ENCODE peak calls at places on chromosomes 1 and 21, in five cellular contexts. X, P, V, A and R are unnamed samples.

GRCh38 chr1:145701306-145701862 is 5.8 kb downstream of the PDZK1 start:
- DNase-seq in X (no peak), P (no peak), V (no peak), A (no peak), R (no peak)

GRCh38 chr1:160629286-160630210 is 17.3 kb downstream of the SLAMF1 start:
- DNase-seq in X (no peak), P (no peak), V (no peak), A (peak), R (no peak)

GRCh38 chr1:39671793-39672550 is at the start of gene NT5C1A:
- DNase-seq in X (peak), P (no peak), V (no peak), A (peak), R (no peak)

GRCh38 chr21:40658237-40658636 is 188.7 kb downstream of the DSCAM start:
- DNase-seq in X (no peak), P (peak), V (no peak), A (no peak), R (no peak)

GRCh38 chr1:30325085-30325935 is 398.1 kb downstream of the MATN1 start:
- DNase-seq in X (no peak), P (no peak), V (no peak), A (peak), R (no peak)

GRCh38 chr1:157411769-157412168 is 140.5 kb downstream of the FCRL5 start:
- DNase-seq in X (no peak), P (no peak), V (no peak), A (no peak), R (no peak)

GRCh38 chr1:6385673-6386191 is 7.8 kb downstream of the ACOT7 start:
- DNase-seq in X (no peak), P (peak), V (peak), A (no peak), R (peak)

GRCh38 chr1:224526771-224527170 is 89.3 kb upstream of the CNIH3 start:
- DNase-seq in X (no peak), P (no peak), V (no peak), A (no peak), R (no peak)

GRCh38 chr1:154775559-154776338 is 94.3 kb downstream of the KCNN3 start:
- DNase-seq in X (no peak), P (no peak), V (no peak), A (no peak), R (no peak)

GRCh38 chr1:22494144-22494543 is 42.5 kb downstream of the ZBTB40 start:
- DNase-seq in X (no peak), P (no peak), V (no peak), A (no peak), R (no peak)

GRCh38 chr21:35528109-35529042 is 479.3 kb upstream of the RUNX1 start:
- DNase-seq in X (peak), P (no peak), V (no peak), A (no peak), R (no peak)

GRCh38 chr1:206909883-206910318 is 11.8 kb downstream of the FCMR start:
- DNase-seq in X (no peak), P (no peak), V (no peak), A (no peak), R (no peak)

GRCh38 chr1:182726941-182727340 is 42.6 kb upstream of the RGS8 start:
- DNase-seq in X (no peak), P (no peak), V (no peak), A (no peak), R (no peak)

GRCh38 chr1:180231506-180232420 is 1.7 kb downstream of the LHX4 start:
- DNase-seq in X (no peak), P (peak), V (no peak), A (no peak), R (no peak)

GRCh38 chr1:156157974-156158373 is 4.6 kb downstream of the SEMA4A start:
- DNase-seq in X (no peak), P (no peak), V (no peak), A (no peak), R (no peak)

GRCh38 chr1:183810172-183810571 is 5.3 kb downstream of the RGL1 start:
- DNase-seq in X (no peak), P (no peak), V (no peak), A (no peak), R (no peak)

GRCh38 chr1:210093461-210093860 is 139.1 kb upstream of the SERTAD4 start:
- DNase-seq in X (no peak), P (no peak), V (no peak), A (no peak), R (no peak)

GRCh38 chr1:16958475-16958874 is 21.9 kb downstream of the MFAP2 start:
- DNase-seq in X (no peak), P (no peak), V (no peak), A (no peak), R (no peak)

GRCh38 chr1:247824023-247824422 is at the start of gene OR14A16:
- DNase-seq in X (no peak), P (no peak), V (no peak), A (no peak), R (no peak)

GRCh38 chr1:180195916-180196315 is 34.1 kb upstream of the LHX4 start:
- DNase-seq in X (no peak), P (no peak), V (no peak), A (no peak), R (no peak)

GRCh38 chr1:6690186-6690585 is 11.4 kb downstream of the DNAJC11 start:
- DNase-seq in X (no peak), P (no peak), V (no peak), A (no peak), R (no peak)

GRCh38 chr1:175857756-175858155 is 114.4 kb upstream of the TNR start:
- DNase-seq in X (no peak), P (no peak), V (no peak), A (no peak), R (no peak)

GRCh38 chr1:239947789-239948188 is 143.9 kb upstream of the FMN2 start:
- DNase-seq in X (no peak), P (no peak), V (no peak), A (no peak), R (no peak)

GRCh38 chr1:53288247-53289049 is 39.4 kb downstream of the LRP8 start:
- DNase-seq in X (no peak), P (no peak), V (no peak), A (no peak), R (no peak)

GRCh38 chr1:230858918-230859819 is 9.2 kb downstream of the C1orf198 start:
- DNase-seq in X (no peak), P (no peak), V (no peak), A (no peak), R (peak)

GRCh38 chr1:29708381-29708780 is 472.1 kb downstream of the PTPRU start:
- DNase-seq in X (peak), P (peak), V (no peak), A (no peak), R (no peak)

GRCh38 chr1:201312298-201312697 is 29.0 kb downstream of the PKP1 start:
- DNase-seq in X (no peak), P (no peak), V (no peak), A (no peak), R (no peak)

GRCh38 chr1:59333626-59334277 is 36.9 kb downstream of the FGGY start:
- DNase-seq in X (no peak), P (no peak), V (no peak), A (no peak), R (no peak)

GRCh38 chr1:212481438-212481767 is 48.7 kb downstream of the NENF start:
- DNase-seq in X (no peak), P (no peak), V (no peak), A (no peak), R (no peak)

GRCh38 chr1:209106237-209106741 is 477.2 kb upstream of the CAMK1G start:
- DNase-seq in X (no peak), P (peak), V (no peak), A (no peak), R (peak)

GRCh38 chr1:11731719-11732283 is 4.1 kb upstream of the AGTRAP start:
- DNase-seq in X (peak), P (peak), V (no peak), A (peak), R (peak)

GRCh38 chr1:17892225-17892624 is 137.1 kb downstream of the ACTL8 start:
- DNase-seq in X (no peak), P (no peak), V (no peak), A (peak), R (no peak)

GRCh38 chr1:22089787-22090186 is 37.3 kb downstream of the CDC42 start:
- DNase-seq in X (no peak), P (no peak), V (no peak), A (no peak), R (no peak)

GRCh38 chr1:206897175-206897574 is at the start of gene IL24:
- DNase-seq in X (no peak), P (no peak), V (no peak), A (peak), R (no peak)

GRCh38 chr1:162847839-162848453 is 13.0 kb downstream of the CCDC190 start:
- DNase-seq in X (peak), P (peak), V (peak), A (peak), R (peak)

GRCh38 chr1:238552271-238552670 is 661.5 kb upstream of the ZP4 start:
- DNase-seq in X (no peak), P (no peak), V (no peak), A (no peak), R (no peak)

GRCh38 chr1:85818371-85818770 is 110.1 kb upstream of the ZNHIT6 start:
- DNase-seq in X (no peak), P (no peak), V (no peak), A (no peak), R (no peak)

GRCh38 chr21:24824209-24824608 is 783.1 kb downstream of the MRPL39 start:
- DNase-seq in X (no peak), P (no peak), V (no peak), A (no peak), R (no peak)

GRCh38 chr1:3023994-3024393 is 2.7 kb downstream of the ACTRT2 start:
- DNase-seq in X (no peak), P (peak), V (peak), A (no peak), R (no peak)
- TF ChIP-seq CTCF in X (no peak), P (no peak), V (no peak), A (no peak), R (no peak)

DNA sequence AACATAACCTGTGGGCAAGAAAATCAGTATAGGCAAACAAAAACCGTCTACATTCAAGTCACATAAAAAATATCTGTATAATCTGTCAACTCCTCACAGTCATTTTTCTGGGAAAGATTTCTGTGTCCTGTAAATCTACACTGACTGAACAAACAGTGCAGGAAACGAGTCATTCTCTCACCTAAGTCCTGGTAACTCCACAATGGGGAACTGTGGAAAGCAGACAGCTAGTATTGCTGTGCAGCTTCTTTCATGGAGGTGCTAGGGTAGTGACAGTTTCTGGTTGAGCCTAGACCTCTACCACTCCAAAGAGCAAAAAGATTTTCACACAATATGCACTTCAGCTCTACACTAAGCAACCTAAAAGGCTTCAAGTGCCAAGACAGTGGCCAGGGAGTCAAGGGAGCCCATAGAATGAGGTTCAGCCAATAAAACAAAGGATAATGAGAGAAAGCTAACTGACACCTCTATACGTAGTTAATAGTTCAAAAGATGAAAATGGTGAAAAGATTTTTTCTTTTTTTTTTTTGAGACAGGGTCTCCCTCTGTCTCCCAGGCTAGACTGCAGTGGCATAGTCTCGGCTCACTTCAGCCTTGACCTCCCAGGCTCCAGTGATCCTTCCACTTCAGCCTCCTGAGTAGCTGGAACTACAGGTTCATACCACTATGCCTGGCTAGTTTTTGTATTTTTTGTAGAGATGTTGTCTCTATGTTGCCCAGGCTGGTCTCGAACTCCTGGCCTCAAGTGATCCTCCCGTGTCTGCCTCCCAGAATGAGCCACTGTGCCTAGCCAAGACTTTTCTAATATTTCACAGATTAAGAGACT is 5.5 kb downstream of the PTP4A2 start:
- DNase-seq in X (no peak), P (no peak), V (no peak), A (no peak), R (no peak)
- H3K4me3 ChIP-seq in X (peak), P (no peak), V (no peak), A (no peak), R (no peak)

DNA sequence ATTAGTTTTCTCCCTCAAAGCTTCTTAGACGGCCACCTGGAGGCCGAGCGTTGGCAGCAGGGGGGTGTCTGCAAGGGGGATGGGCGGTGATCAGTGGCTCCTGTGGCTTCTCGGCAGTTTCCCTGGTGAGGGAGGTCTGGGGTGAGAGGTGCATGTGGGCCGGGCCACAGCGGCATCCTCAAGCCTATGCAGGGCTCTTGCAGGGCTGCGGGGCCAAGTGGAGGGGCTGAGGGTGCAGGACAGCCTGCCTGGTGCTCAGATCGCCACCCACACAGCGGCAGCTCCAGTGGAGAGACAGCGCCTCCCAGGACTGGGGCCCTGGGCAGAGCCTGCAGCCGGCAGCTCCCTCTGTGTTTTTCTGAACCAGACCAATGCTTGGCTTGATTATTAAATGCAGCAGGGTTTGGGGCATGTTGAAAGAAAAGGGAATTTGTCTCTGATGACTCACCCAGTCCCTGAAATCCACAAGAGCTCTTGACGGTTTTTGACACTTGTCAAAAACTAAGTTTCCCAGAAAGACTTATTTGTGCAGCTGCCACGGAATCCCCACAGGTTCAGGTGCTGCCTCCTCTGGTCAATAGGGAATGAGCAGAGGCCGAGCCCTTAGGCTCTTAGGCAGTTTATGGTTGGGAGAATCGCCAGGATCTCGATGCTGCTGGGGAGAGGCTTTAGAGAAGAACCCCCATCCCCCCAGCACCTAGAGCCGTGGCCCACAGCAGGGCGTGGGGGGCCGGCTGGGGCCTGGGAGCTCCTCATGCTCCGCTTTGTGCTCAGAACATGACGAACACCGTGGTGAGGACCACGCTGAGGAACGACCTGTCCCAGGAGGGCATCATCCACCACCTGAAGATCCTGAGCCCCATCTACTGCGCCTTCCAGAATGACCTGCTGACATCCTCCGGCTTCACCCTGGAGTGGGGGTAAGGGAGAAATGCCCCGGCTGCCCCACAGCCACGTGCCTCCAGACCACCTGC is 54.7 kb downstream of the UMODL1 start:
- DNase-seq in X (no peak), P (peak), V (no peak), A (no peak), R (no peak)
- TF ChIP-seq CTCF in X (no peak), P (no peak), V (peak), A (no peak), R (peak)

DNA sequence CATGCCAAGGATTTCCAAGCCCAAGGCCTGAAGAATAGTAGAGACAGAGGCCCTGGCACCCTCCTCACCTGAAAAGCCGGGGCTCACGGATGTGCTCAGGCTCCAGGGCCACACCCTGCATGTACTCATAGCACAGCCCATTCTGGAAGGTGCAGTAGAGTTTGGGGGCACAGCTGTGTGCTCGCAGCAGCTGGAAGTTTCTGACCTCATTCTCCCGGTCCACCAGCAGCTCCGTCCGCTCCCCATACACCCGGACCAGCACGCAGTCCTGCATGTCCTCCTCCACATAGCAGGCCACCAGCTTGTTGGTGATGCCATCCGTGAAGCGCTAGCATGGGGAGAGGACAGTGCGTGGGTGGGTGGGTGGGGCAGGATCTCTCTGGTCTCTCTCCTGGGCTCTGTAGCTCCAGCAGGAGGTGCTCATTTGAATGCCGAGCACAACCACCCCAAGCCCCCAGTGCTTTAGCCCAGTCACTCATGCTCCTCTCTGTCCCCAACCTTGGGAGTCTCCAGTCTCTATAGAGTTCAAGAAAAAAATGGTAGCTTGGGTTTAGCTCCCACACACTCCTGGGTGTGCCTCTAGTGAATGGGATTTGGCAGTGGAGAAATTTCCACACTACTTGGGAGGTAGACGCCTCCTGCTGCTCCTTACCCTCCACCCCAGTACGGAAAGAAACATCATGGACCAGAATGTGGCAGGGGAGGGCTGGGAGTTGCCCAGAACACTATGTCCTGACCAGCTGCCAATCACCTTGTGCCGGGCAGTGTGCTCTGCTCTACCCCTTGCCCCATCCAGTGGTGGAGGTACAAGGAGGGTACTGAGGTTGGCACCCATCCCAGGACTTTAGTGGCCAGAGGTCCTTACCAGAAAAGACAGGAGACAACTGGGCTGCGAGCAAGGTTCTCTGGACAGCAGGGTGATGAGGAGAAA is 1.9 kb downstream of the ETNK2 start:
- DNase-seq in X (no peak), P (no peak), V (no peak), A (peak), R (no peak)
- H3K4me3 ChIP-seq in X (no peak), P (no peak), V (no peak), A (no peak), R (no peak)

GRCh38 chr1:33609739-33610138 is 137.3 kb downstream of the ZSCAN20 start:
- DNase-seq in X (no peak), P (no peak), V (no peak), A (no peak), R (no peak)

GRCh38 chr1:33612877-33613487 is 140.5 kb downstream of the ZSCAN20 start:
- DNase-seq in X (no peak), P (peak), V (peak), A (peak), R (peak)

GRCh38 chr1:33608825-33609400 is 136.5 kb downstream of the ZSCAN20 start:
- DNase-seq in X (no peak), P (no peak), V (no peak), A (no peak), R (no peak)

GRCh38 chr1:33610391-33610790 is 137.9 kb downstream of the ZSCAN20 start:
- DNase-seq in X (no peak), P (no peak), V (no peak), A (no peak), R (no peak)

DNA sequence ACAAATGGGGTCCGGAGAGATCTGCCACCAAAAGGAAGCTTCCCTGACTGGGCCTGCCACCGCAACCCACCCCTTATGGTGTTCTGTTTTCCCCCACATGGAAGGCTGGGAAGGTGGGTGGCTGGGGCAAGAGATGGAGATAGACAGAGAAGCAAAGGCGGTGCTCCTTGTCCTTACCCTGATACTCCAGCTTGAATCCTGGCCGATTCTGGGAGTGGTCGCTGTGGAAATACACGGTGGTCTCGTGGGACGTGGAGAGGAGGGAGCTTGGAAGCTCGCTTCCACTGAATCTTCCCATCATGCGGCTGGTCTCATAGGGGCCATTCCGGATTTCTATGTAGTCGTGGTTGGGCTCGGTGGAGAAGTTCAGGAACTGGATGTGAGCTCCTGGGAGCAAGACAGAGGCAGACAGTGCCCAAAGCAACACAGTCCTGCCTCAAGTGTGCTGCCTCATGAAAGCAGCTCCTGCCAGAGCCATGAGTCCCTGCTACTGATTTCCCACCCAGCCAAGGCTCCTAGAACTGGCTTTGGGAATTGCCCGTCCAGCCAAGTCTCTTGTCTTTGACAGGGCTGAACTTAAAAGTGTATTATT is 138.5 kb downstream of the ZSCAN20 start:
- DNase-seq in X (no peak), P (no peak), V (no peak), A (no peak), R (no peak)
- TF ChIP-seq CTCF in X (no peak), P (no peak), V (no peak), A (no peak), R (no peak)

GRCh38 chr1:205449254-205449749 is 6.5 kb downstream of the BLACAT1 start:
- DNase-seq in X (no peak), P (no peak), V (no peak), A (no peak), R (no peak)
- H3K4me3 ChIP-seq in X (no peak), P (peak), V (peak), A (no peak), R (peak)

GRCh38 chr1:50047916-50048694 is 24.4 kb upstream of the AGBL4 start:
- DNase-seq in X (peak), P (peak), V (no peak), A (no peak), R (no peak)
- TF ChIP-seq CTCF in X (no peak), P (peak), V (no peak), A (no peak), R (peak)

GRCh38 chr1:94863919-94864318 is 43.8 kb downstream of the SLC44A3 start:
- DNase-seq in X (no peak), P (peak), V (peak), A (peak), R (peak)
- H3K4me3 ChIP-seq in X (peak), P (no peak), V (no peak), A (no peak), R (no peak)